ENCODE peak calls at places on chromosomes 3 and 15, in six cellular contexts. One of them, this sample, is unnamed. For H3K9me3 and H3K27me3, the result is how much of the 10 kb centered on the place peaks cover.

GRCh38 chr15:57387644-57388076 is 11.4 kb downstream of the CGNL1 start:
- DNase-seq in testis: no peak
- DNase-seq in thoracic aorta: no peak
- DNase-seq in mesenchymal stem cell: no peak
- DNase-seq in astrocyte: no peak
- DNase-seq in GM23248: no peak
- DNase-seq in this sample: peak

GRCh38 chr3:14829811-14830210 is 11.0 kb downstream of the FGD5 start:
- DNase-seq in mesenchymal stem cell: no peak
- DNase-seq in thoracic aorta: no peak
- DNase-seq in testis: no peak
- DNase-seq in astrocyte: no peak
- DNase-seq in GM23248: no peak
- DNase-seq in this sample: no peak

GRCh38 chr15:41819455-41820050 is 8.3 kb upstream of the JMJD7 start:
- DNase-seq in thoracic aorta: no peak
- DNase-seq in testis: no peak
- DNase-seq in mesenchymal stem cell: no peak
- DNase-seq in astrocyte: no peak
- DNase-seq in GM23248: no peak
- DNase-seq in this sample: no peak

GRCh38 chr3:41202834-41203345 is 3.6 kb downstream of the CTNNB1 start:
- DNase-seq in thoracic aorta: no peak
- DNase-seq in mesenchymal stem cell: peak
- DNase-seq in GM23248: peak
- DNase-seq in astrocyte: peak
- DNase-seq in testis: peak
- DNase-seq in this sample: peak

GRCh38 chr3:54121404-54122045 is 827 bp upstream of the CACNA2D3 start:
- DNase-seq in testis: peak
- DNase-seq in mesenchymal stem cell: no peak
- DNase-seq in GM23248: no peak
- DNase-seq in astrocyte: no peak
- DNase-seq in thoracic aorta: no peak
- DNase-seq in this sample: peak

GRCh38 chr3:148319161-148319915 is 378.4 kb upstream of the AGTR1 start:
- DNase-seq in testis: no peak
- DNase-seq in mesenchymal stem cell: peak
- DNase-seq in astrocyte: peak
- DNase-seq in thoracic aorta: no peak
- DNase-seq in GM23248: peak
- DNase-seq in this sample: no peak

GRCh38 chr15:67126551-67127333 is 61.3 kb downstream of the SMAD3 start:
- DNase-seq in astrocyte: no peak
- DNase-seq in testis: no peak
- DNase-seq in GM23248: peak
- DNase-seq in thoracic aorta: no peak
- DNase-seq in mesenchymal stem cell: peak
- DNase-seq in this sample: no peak

GRCh38 chr15:64334530-64334929 is 21.4 kb downstream of the CSNK1G1 start:
- DNase-seq in astrocyte: no peak
- DNase-seq in testis: no peak
- DNase-seq in mesenchymal stem cell: no peak
- DNase-seq in GM23248: no peak
- DNase-seq in thoracic aorta: no peak
- DNase-seq in this sample: no peak

GRCh38 chr15:92812271-92812670 is 87.9 kb upstream of the CHD2 start:
- DNase-seq in GM23248: no peak
- DNase-seq in mesenchymal stem cell: no peak
- DNase-seq in thoracic aorta: no peak
- DNase-seq in astrocyte: no peak
- DNase-seq in testis: no peak
- DNase-seq in this sample: no peak

GRCh38 chr3:149706905-149707304 is 45.4 kb downstream of the COMMD2 start:
- DNase-seq in thoracic aorta: no peak
- DNase-seq in mesenchymal stem cell: no peak
- DNase-seq in GM23248: no peak
- DNase-seq in astrocyte: no peak
- DNase-seq in testis: no peak
- DNase-seq in this sample: peak

GRCh38 chr3:94423566-94423965 is 360.7 kb downstream of the NSUN3 start:
- DNase-seq in testis: no peak
- DNase-seq in astrocyte: peak
- DNase-seq in GM23248: peak
- DNase-seq in thoracic aorta: no peak
- DNase-seq in mesenchymal stem cell: peak
- DNase-seq in this sample: no peak

GRCh38 chr3:52140000-52140399 is 14.2 kb downstream of the POC1A start:
- DNase-seq in testis: no peak
- DNase-seq in thoracic aorta: no peak
- DNase-seq in mesenchymal stem cell: no peak
- DNase-seq in GM23248: no peak
- DNase-seq in astrocyte: no peak
- DNase-seq in this sample: no peak

GRCh38 chr3:171364500-171364899 is 95.7 kb downstream of the TNIK start:
- DNase-seq in thoracic aorta: no peak
- DNase-seq in testis: no peak
- DNase-seq in GM23248: no peak
- DNase-seq in mesenchymal stem cell: no peak
- DNase-seq in astrocyte: no peak
- DNase-seq in this sample: no peak

GRCh38 chr3:62439176-62439813 is 65.9 kb upstream of the FEZF2 start:
- DNase-seq in thoracic aorta: no peak
- DNase-seq in mesenchymal stem cell: no peak
- DNase-seq in GM23248: no peak
- DNase-seq in astrocyte: no peak
- DNase-seq in testis: no peak
- DNase-seq in this sample: no peak

GRCh38 chr3:58628823-58629562 is 37.6 kb downstream of the FAM3D start:
- DNase-seq in mesenchymal stem cell: no peak
- DNase-seq in thoracic aorta: no peak
- DNase-seq in astrocyte: peak
- DNase-seq in GM23248: peak
- DNase-seq in testis: peak
- DNase-seq in this sample: no peak

DNA sequence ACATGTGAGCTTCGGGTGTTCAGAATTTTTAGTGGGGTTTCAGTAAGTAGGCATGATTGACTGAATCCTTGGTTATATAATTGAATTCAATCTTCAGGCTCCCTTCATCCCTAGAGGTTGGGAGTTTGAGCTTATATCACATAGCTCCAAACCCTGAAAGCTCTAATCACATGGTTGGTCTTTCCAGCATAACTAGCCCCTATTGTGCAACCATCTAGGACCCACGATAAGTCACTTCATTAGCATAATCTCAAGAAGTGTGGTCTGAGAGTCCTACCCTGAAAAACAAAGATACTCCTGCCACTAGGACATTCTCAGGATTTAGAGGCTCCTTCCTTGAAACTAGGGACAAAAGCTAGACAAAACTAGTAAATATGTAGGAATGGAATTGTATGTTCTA is 348.9 kb upstream of the CBLB start:
- DNase-seq in thoracic aorta: no peak
- DNase-seq in mesenchymal stem cell: no peak
- DNase-seq in astrocyte: no peak
- DNase-seq in testis: no peak
- DNase-seq in GM23248: no peak
- DNase-seq in this sample: no peak
- H3K9me3 ChIP-seq in thoracic aorta: under half
- H3K9me3 ChIP-seq in mesenchymal stem cell: under half
- H3K9me3 ChIP-seq in astrocyte: under half
- H3K9me3 ChIP-seq in testis: under half
- H3K9me3 ChIP-seq in GM23248: under half
- H3K9me3 ChIP-seq in this sample: under half

DNA sequence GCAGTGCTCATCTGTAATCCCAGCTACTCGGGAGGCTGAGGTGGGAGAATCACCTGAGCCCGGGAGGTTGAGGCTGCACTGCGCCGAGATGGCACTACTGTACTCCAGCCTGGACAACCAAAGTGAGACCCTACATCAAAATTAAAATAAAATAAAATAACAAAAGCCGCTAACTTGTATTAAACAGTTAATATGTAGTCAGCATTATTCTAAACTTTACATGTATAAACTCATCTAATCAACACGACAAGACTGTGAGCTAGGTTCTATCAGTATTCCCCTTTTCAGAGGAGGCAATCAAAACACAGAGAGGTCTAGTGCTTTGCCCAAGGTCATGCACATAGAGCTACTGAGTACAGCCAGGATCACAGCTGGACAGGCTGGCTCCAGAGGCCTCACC is 111.7 kb upstream of the LINGO1 start:
- DNase-seq in GM23248: no peak
- DNase-seq in thoracic aorta: no peak
- DNase-seq in testis: no peak
- DNase-seq in mesenchymal stem cell: no peak
- DNase-seq in astrocyte: no peak
- DNase-seq in this sample: no peak
- H3K27me3 ChIP-seq in GM23248: under half
- H3K27me3 ChIP-seq in thoracic aorta: under half
- H3K27me3 ChIP-seq in testis: under half
- H3K27me3 ChIP-seq in mesenchymal stem cell: half or more
- H3K27me3 ChIP-seq in astrocyte: under half
- H3K27me3 ChIP-seq in this sample: under half

GRCh38 chr3:100403956-100404548 is 2.7 kb downstream of the LNP1 start:
- DNase-seq in testis: no peak
- DNase-seq in mesenchymal stem cell: no peak
- DNase-seq in astrocyte: no peak
- DNase-seq in GM23248: no peak
- DNase-seq in thoracic aorta: no peak
- DNase-seq in this sample: no peak
- H3K4me3 ChIP-seq in testis: no peak
- H3K4me3 ChIP-seq in mesenchymal stem cell: peak
- H3K4me3 ChIP-seq in astrocyte: no peak
- H3K4me3 ChIP-seq in GM23248: peak
- H3K4me3 ChIP-seq in thoracic aorta: peak
- H3K4me3 ChIP-seq in this sample: no peak

DNA sequence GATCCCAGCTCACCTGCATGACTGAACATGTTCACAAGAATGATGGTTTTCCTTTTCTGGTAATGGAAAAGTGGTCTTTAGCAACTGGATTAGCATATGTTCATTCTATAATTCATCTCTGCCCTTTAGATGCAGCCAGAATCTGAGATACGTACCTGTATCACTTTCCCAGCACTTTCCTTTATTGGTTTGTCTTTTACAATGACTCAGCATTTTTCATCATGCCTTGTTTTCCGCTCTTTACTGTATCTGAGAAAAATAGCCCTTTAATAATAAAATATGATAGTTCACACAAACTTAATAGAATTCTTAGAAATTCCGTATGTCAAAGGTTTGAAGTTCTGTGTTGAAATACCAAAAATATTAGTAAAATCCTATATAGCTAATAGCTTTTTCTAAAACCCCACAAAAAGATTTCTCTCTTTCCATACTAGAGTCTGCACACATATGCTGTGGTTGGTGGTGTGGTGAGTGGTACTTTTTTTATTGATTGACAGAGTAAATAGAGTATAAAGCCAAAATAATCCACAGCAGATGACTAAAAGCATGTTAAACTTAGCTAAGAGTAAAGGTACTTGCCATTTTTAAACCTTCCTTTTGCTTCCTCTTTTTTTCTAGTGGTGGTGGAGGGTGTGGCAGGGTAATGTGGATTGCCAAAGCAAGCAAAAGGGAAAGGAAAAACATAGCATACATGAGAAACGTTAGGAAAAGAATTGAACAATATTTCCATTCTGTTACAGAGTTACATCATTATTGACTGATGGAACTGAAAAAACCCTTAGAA is 328.9 kb upstream of the RBMS3 start:
- DNase-seq in thoracic aorta: no peak
- DNase-seq in mesenchymal stem cell: no peak
- DNase-seq in testis: no peak
- DNase-seq in astrocyte: no peak
- DNase-seq in GM23248: no peak
- DNase-seq in this sample: no peak
- H3K9me3 ChIP-seq in thoracic aorta: under half
- H3K9me3 ChIP-seq in mesenchymal stem cell: under half
- H3K9me3 ChIP-seq in testis: under half
- H3K9me3 ChIP-seq in astrocyte: under half
- H3K9me3 ChIP-seq in GM23248: under half
- H3K9me3 ChIP-seq in this sample: under half

DNA sequence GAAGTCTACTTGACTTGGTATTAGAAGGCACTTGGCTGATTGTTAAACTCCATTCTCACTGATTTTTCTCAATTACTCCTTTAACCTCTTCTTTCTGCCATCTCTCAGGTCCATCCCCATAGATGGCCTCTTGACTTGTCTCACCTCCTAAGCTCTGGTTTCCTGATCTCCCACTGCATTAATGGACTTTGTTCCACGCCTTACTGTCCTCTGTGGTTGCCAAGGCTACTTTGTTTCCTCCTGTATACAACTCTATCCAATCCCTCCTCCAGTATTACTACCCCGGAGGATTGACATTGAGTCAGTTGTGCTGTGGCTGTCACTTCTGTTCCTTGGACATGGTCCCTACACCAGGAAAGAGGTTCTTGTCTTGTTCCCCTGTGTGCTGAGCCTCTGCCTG is 10.6 kb upstream of the GLCE start:
- DNase-seq in thoracic aorta: no peak
- DNase-seq in testis: no peak
- DNase-seq in mesenchymal stem cell: no peak
- DNase-seq in GM23248: no peak
- DNase-seq in astrocyte: no peak
- DNase-seq in this sample: no peak
- H3K27me3 ChIP-seq in thoracic aorta: under half
- H3K27me3 ChIP-seq in testis: under half
- H3K27me3 ChIP-seq in mesenchymal stem cell: under half
- H3K27me3 ChIP-seq in GM23248: half or more
- H3K27me3 ChIP-seq in astrocyte: under half
- H3K27me3 ChIP-seq in this sample: under half

GRCh38 chr3:145490088-145491055 is 670.6 kb downstream of the PLOD2 start:
- DNase-seq in GM23248: no peak
- DNase-seq in testis: peak
- DNase-seq in astrocyte: no peak
- DNase-seq in mesenchymal stem cell: no peak
- DNase-seq in thoracic aorta: no peak
- DNase-seq in this sample: no peak
- H3K4me3 ChIP-seq in GM23248: no peak
- H3K4me3 ChIP-seq in testis: no peak
- H3K4me3 ChIP-seq in astrocyte: no peak
- H3K4me3 ChIP-seq in mesenchymal stem cell: no peak
- H3K4me3 ChIP-seq in thoracic aorta: no peak
- H3K4me3 ChIP-seq in this sample: no peak

DNA sequence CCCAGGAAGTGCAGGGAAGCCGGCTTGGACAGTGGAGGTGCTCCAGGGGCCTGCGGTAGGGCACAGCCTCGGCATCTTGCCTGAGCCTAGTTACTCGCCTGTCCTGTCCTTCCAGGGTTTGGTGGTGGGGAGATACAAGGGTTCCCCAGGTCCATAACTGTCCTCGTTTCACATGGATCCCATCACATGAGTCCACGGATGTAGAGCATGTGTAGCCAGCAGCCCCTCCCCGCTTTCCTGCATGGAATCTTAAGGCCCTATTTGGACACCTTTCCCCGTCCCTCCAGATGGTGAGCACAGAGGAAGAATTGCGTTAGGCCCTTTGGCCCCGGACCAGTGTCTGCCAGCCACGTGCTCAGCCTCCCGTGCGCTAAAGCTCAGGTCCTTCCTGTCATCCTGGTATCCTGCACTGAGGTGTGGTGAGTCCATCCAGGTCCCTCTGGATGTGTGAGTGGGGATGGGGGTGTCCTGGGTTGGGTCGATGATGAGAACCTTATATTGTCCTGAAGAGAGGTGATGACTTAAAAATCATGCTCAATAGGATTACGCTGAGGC is 230.4 kb downstream of the SNRPN start:
- DNase-seq in mesenchymal stem cell: no peak
- DNase-seq in testis: no peak
- DNase-seq in thoracic aorta: no peak
- DNase-seq in astrocyte: no peak
- DNase-seq in GM23248: no peak
- DNase-seq in this sample: no peak
- H3K9me3 ChIP-seq in mesenchymal stem cell: under half
- H3K9me3 ChIP-seq in testis: under half
- H3K9me3 ChIP-seq in thoracic aorta: under half
- H3K9me3 ChIP-seq in astrocyte: under half
- H3K9me3 ChIP-seq in GM23248: under half
- H3K9me3 ChIP-seq in this sample: under half